ENCODE peak calls at places on chromosomes 5 and 9, in ten cellular contexts. R is colonic mucosa; O is endothelial cell; L is amniotic epithelial cell; B is choroid plexus epithelial cell; Q is esophagus squamous epithelium; Y is AG09319; A is mesothelial cell of epicardium; K is CD8-positive, alpha-beta T cell; P is ureter. F is an unnamed sample.

GRCh38 chr9:137077758-137078693 is 709 bp downstream of the UAP1L1 start:
- DNase-seq in B (peak; percentile 11), R (peak; percentile 54), Q (no peak), L (no peak), Y (no peak), K (peak; percentile 28), P (peak; percentile 53), A (no peak), O (no peak), F (no peak)

GRCh38 chr5:36526537-36526936 is 79.9 kb upstream of the SLC1A3 start:
- DNase-seq in Q (no peak), P (peak; percentile 69), A (no peak), L (no peak), B (no peak), K (no peak), O (no peak), Y (no peak), R (no peak), F (no peak)

GRCh38 chr5:3996871-3997410 is 401.3 kb downstream of the IRX1 start:
- DNase-seq in L (no peak), O (no peak), K (no peak), R (no peak), A (no peak), B (no peak), Q (no peak), Y (no peak), P (no peak), F (no peak)

GRCh38 chr5:123696948-123697347 is 185.0 kb downstream of the CSNK1G3 start:
- DNase-seq in B (no peak), Q (no peak), A (no peak), L (peak; percentile 63), K (no peak), R (no peak), O (no peak), P (peak; percentile 51), Y (no peak), F (no peak)

GRCh38 chr5:110751902-110752762 is 13.3 kb downstream of the SLC25A46 start:
- DNase-seq in R (no peak), K (no peak), Q (no peak), Y (no peak), O (no peak), L (peak; percentile 80), B (peak; percentile 57), P (no peak), A (no peak), F (no peak)

GRCh38 chr9:121609845-121610637 is 41.4 kb upstream of the DAB2IP start:
- DNase-seq in Y (no peak), O (no peak), R (no peak), K (no peak), A (no peak), Q (no peak), B (peak; percentile 28), L (no peak), P (no peak), F (peak; percentile 19)

GRCh38 chr5:179484201-179484600 is 66.2 kb upstream of the RUFY1 start:
- DNase-seq in Q (no peak), B (no peak), O (no peak), L (no peak), K (no peak), R (no peak), Y (no peak), A (no peak), P (no peak), F (no peak)

GRCh38 chr9:88243736-88244135 is 105.5 kb upstream of the SPATA31C2 start:
- DNase-seq in L (no peak), B (no peak), Y (no peak), K (no peak), R (no peak), P (no peak), Q (no peak), O (no peak), A (no peak), F (no peak)

GRCh38 chr5:58738336-58738735 is 155.5 kb downstream of the RAB3C start:
- DNase-seq in O (no peak), B (no peak), A (no peak), R (no peak), P (no peak), K (no peak), Q (no peak), Y (no peak), L (no peak), F (no peak)

GRCh38 chr9:19998153-19998552 is 209.3 kb upstream of the SLC24A2 start:
- DNase-seq in Q (no peak), B (peak; percentile 52), R (no peak), Y (no peak), L (peak; percentile 12), P (no peak), A (no peak), K (no peak), O (no peak), F (no peak)

GRCh38 chr5:95963650-95964410 is 2.2 kb upstream of the ELL2 start:
- DNase-seq in Y (no peak), Q (no peak), L (peak; percentile 43), B (peak; percentile 30), P (no peak), O (no peak), A (no peak), K (no peak), R (no peak), F (no peak)

GRCh38 chr5:177416334-177416733 is 7.0 kb upstream of the F12 start:
- DNase-seq in A (no peak), R (no peak), L (peak; percentile 52), P (no peak), Y (no peak), O (no peak), B (peak; percentile 50), Q (no peak), K (no peak), F (no peak)

GRCh38 chr9:33233659-33234335 is 6.2 kb upstream of the SPINK4 start:
- DNase-seq in L (peak; percentile 91), B (peak; percentile 87), O (no peak), K (no peak), P (peak; percentile 91), Q (no peak), R (peak; percentile 97), A (no peak), Y (peak; percentile 74), F (no peak)

GRCh38 chr9:98539954-98540353 is 168.8 kb downstream of the GABBR2 start:
- DNase-seq in B (peak; percentile 39), Q (no peak), O (no peak), A (no peak), L (peak; percentile 29), K (no peak), P (no peak), R (no peak), Y (no peak), F (no peak)

GRCh38 chr5:155759252-155759651 is 567.7 kb upstream of the SGCD start:
- DNase-seq in P (no peak), A (no peak), Y (no peak), B (no peak), Q (no peak), L (no peak), R (no peak), O (no peak), K (no peak), F (no peak)

GRCh38 chr5:170612256-170612656 is 108.4 kb downstream of the KCNIP1 start:
- DNase-seq in K (no peak), O (no peak), Y (no peak), A (no peak), Q (no peak), R (no peak), L (no peak), P (no peak), B (no peak), F (no peak)

GRCh38 chr9:19464764-19465570 is 56.2 kb downstream of the ACER2 start:
- DNase-seq in L (peak; percentile 71), K (peak; percentile 57), Q (peak; percentile 10), P (peak; percentile 78), B (peak; percentile 86), A (peak; percentile 48), R (peak; percentile 70), O (peak; percentile 84), Y (peak; percentile 57), F (no peak)

GRCh38 chr9:7597716-7598115 is 201.9 kb downstream of the DMAC1 start:
- DNase-seq in A (no peak), B (no peak), K (no peak), R (no peak), Y (no peak), P (no peak), L (no peak), O (no peak), Q (no peak), F (no peak)

F was measured in ascending aorta.